ENCODE peak calls at places on chromosomes 11 and 22, in seven cellular contexts. One of them, this sample, is unnamed.

GRCh38 chr11:105612766-105613165 is 2.9 kb downstream of the GRIA4 start:
- DNase-seq in IMR-90: no peak
- DNase-seq in A549: no peak
- DNase-seq in K562: no peak
- DNase-seq in HepG2: no peak
- DNase-seq in SK-N-SH: no peak
- DNase-seq in GM12878: no peak
- DNase-seq in this sample: no peak

GRCh38 chr11:102306817-102307814 is 10.2 kb upstream of the BIRC3 start:
- DNase-seq in IMR-90: no peak
- DNase-seq in A549: peak; percentile 45
- DNase-seq in K562: no peak
- DNase-seq in HepG2: no peak
- DNase-seq in SK-N-SH: no peak
- DNase-seq in GM12878: no peak
- DNase-seq in this sample: no peak

GRCh38 chr11:32034680-32035079 is 56.2 kb upstream of the RCN1 start:
- DNase-seq in IMR-90: peak; percentile 58
- DNase-seq in A549: no peak
- DNase-seq in K562: no peak
- DNase-seq in HepG2: no peak
- DNase-seq in SK-N-SH: no peak
- DNase-seq in GM12878: no peak
- DNase-seq in this sample: no peak

GRCh38 chr11:31680770-31681169 is 130.4 kb downstream of the PAX6 start:
- DNase-seq in IMR-90: no peak
- DNase-seq in A549: no peak
- DNase-seq in K562: no peak
- DNase-seq in HepG2: no peak
- DNase-seq in SK-N-SH: no peak
- DNase-seq in GM12878: no peak
- DNase-seq in this sample: no peak

GRCh38 chr11:126318642-126319373 is 14.9 kb downstream of the DCPS start:
- DNase-seq in IMR-90: peak; percentile 97
- DNase-seq in A549: no peak
- DNase-seq in K562: no peak
- DNase-seq in HepG2: no peak
- DNase-seq in SK-N-SH: peak; percentile 46
- DNase-seq in GM12878: peak; percentile 55
- DNase-seq in this sample: no peak

GRCh38 chr11:8250446-8250845 is 13.2 kb downstream of the LMO1 start:
- DNase-seq in IMR-90: no peak
- DNase-seq in A549: no peak
- DNase-seq in K562: no peak
- DNase-seq in HepG2: no peak
- DNase-seq in SK-N-SH: peak; percentile 59
- DNase-seq in GM12878: no peak
- DNase-seq in this sample: no peak

GRCh38 chr11:72333657-72334056 is 89.7 kb upstream of the PHOX2A start:
- DNase-seq in IMR-90: no peak
- DNase-seq in A549: peak; percentile 6
- DNase-seq in K562: peak; percentile 24
- DNase-seq in HepG2: no peak
- DNase-seq in SK-N-SH: peak; percentile 61
- DNase-seq in GM12878: no peak
- DNase-seq in this sample: peak; percentile 59

GRCh38 chr22:45628508-45628907 is 43.1 kb upstream of the ATXN10 start:
- DNase-seq in IMR-90: no peak
- DNase-seq in A549: no peak
- DNase-seq in K562: no peak
- DNase-seq in HepG2: no peak
- DNase-seq in SK-N-SH: no peak
- DNase-seq in GM12878: no peak
- DNase-seq in this sample: no peak

GRCh38 chr22:49749227-49749626 is 78.4 kb downstream of the BRD1 start:
- DNase-seq in IMR-90: no peak
- DNase-seq in A549: no peak
- DNase-seq in K562: no peak
- DNase-seq in HepG2: no peak
- DNase-seq in SK-N-SH: peak; percentile 24
- DNase-seq in GM12878: no peak
- DNase-seq in this sample: no peak

GRCh38 chr11:112267188-112267591 is 6.5 kb upstream of the PLET1 start:
- DNase-seq in IMR-90: no peak
- DNase-seq in A549: no peak
- DNase-seq in K562: no peak
- DNase-seq in HepG2: peak; percentile 37
- DNase-seq in SK-N-SH: no peak
- DNase-seq in GM12878: no peak
- DNase-seq in this sample: no peak

GRCh38 chr11:70796601-70797000 is 398.3 kb downstream of the CTTN start:
- DNase-seq in IMR-90: no peak
- DNase-seq in A549: peak; percentile 32
- DNase-seq in K562: peak; percentile 25
- DNase-seq in HepG2: no peak
- DNase-seq in SK-N-SH: no peak
- DNase-seq in GM12878: no peak
- DNase-seq in this sample: no peak

GRCh38 chr11:134516529-134516928 is 104.5 kb upstream of the B3GAT1 start:
- DNase-seq in IMR-90: no peak
- DNase-seq in A549: no peak
- DNase-seq in K562: no peak
- DNase-seq in HepG2: no peak
- DNase-seq in SK-N-SH: peak; percentile 52
- DNase-seq in GM12878: no peak
- DNase-seq in this sample: no peak

DNA sequence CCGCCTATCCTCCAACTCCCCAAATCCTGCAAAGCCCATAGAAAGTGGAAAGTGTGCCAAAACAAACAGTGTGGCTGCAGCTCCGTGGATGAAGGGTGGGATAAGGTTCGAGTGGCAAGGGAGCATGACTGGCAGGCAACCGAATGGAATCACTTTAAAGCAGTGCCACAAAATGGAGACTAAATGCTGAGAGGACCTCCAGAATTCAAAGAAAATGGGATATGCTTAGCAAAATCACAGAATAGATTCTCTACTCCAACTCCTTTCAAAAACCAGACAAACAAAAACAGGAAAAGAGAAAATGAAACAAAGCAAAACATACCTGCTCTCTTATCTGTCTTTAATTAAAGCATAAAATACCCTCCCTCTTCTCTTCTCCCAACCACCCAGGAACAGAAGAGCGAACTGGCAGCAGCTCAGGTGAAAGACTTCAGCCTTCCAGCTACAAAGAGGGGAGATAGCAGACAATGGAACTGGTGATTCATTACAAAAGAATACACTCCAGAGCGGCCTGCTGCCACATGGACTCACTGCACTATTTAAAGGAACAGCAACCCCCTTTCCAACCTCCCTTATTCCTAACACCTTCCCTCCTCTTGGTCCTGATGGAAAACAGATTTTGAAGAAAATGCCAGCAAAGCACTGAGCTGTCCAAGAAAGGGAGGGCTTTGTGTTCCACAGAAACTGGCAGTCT is 118.5 kb downstream of the APOL5 start:
- DNase-seq in IMR-90: peak; percentile 86
- DNase-seq in A549: peak; percentile 75
- DNase-seq in K562: no peak
- DNase-seq in HepG2: peak; percentile 71
- DNase-seq in SK-N-SH: peak; percentile 51
- DNase-seq in GM12878: no peak
- DNase-seq in this sample: no peak
- TF ChIP-seq RFX5 in IMR-90: no peak
- TF ChIP-seq RFX5 in A549: no peak
- TF ChIP-seq RFX5 in K562: no peak
- TF ChIP-seq RFX5 in HepG2: no peak
- TF ChIP-seq RFX5 in SK-N-SH: no peak
- TF ChIP-seq RFX5 in GM12878: no peak
- TF ChIP-seq RFX5 in this sample: no peak

DNA sequence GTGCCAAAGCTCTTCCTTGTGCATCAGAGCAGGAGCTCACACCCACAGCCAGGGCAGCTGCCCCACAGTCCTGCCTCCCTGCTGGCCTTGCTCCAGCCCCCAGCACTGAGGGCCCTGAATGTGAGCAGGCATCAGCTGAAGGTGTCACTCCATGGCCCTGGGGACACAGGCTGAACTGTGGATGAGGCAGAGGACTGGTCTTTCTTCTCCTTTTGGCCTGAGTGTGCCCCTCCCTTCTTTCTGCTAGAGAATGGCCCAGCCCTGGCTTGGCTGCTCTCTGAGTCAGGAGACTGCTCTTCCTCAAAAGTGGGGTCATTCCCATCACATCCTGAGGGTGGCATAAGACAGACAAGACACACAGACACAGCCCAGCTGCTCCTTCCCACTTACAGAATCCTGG is 16.2 kb downstream of the OTOG start:
- DNase-seq in IMR-90: no peak
- DNase-seq in A549: peak; percentile 18
- DNase-seq in K562: no peak
- DNase-seq in HepG2: no peak
- DNase-seq in SK-N-SH: no peak
- DNase-seq in GM12878: no peak
- DNase-seq in this sample: no peak
- TF ChIP-seq RFX5 in IMR-90: no peak
- TF ChIP-seq RFX5 in A549: no peak
- TF ChIP-seq RFX5 in K562: no peak
- TF ChIP-seq RFX5 in HepG2: no peak
- TF ChIP-seq RFX5 in SK-N-SH: no peak
- TF ChIP-seq RFX5 in GM12878: no peak
- TF ChIP-seq RFX5 in this sample: no peak

DNA sequence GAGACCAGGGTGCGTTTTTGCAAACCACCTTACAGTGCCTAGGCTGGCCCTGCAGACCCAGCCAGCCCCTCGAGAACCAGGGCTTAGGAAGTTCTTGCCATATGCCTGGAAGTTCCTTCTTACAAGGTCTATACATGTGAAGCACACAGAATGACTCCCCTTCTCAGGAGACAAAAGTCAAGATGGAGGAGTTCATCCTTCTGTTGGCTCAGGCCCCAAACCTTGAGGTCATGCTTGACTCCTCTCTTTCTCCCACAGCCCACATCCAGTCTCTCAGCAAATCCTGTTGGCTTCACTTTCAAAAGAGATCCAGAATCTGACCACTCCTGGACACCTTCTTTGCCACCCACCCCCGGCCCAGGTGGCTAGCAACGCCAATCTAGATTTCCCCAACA is 1.7 kb upstream of the CD248 start:
- DNase-seq in IMR-90: no peak
- DNase-seq in A549: no peak
- DNase-seq in K562: no peak
- DNase-seq in HepG2: no peak
- DNase-seq in SK-N-SH: no peak
- DNase-seq in GM12878: no peak
- DNase-seq in this sample: no peak
- TF ChIP-seq RFX5 in IMR-90: no peak
- TF ChIP-seq RFX5 in A549: no peak
- TF ChIP-seq RFX5 in K562: no peak
- TF ChIP-seq RFX5 in HepG2: no peak
- TF ChIP-seq RFX5 in SK-N-SH: no peak
- TF ChIP-seq RFX5 in GM12878: no peak
- TF ChIP-seq RFX5 in this sample: no peak

DNA sequence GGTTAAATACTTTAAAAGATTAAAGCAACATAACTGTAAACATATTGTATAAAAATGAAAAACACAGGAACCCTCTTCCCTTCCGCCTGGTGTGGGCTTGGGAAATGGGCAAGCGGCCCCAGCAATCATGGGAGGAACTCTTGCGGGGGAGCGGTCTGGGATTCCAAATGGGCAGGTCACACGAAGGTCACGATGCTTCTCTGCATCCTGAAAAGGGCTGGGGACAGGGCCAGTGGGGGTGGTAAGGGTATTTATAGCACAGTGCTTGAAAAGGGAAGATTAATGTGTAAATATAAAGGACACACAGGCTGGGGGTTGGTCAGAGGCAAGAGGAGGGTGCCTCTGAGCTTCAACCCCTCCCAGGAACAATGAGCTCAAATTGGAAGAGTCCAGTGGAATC is 46.9 kb upstream of the OR4B1 start:
- DNase-seq in IMR-90: peak; percentile 34
- DNase-seq in A549: no peak
- DNase-seq in K562: no peak
- DNase-seq in HepG2: no peak
- DNase-seq in SK-N-SH: no peak
- DNase-seq in GM12878: no peak
- DNase-seq in this sample: no peak
- TF ChIP-seq RFX5 in IMR-90: no peak
- TF ChIP-seq RFX5 in A549: no peak
- TF ChIP-seq RFX5 in K562: no peak
- TF ChIP-seq RFX5 in HepG2: no peak
- TF ChIP-seq RFX5 in SK-N-SH: no peak
- TF ChIP-seq RFX5 in GM12878: no peak
- TF ChIP-seq RFX5 in this sample: no peak

GRCh38 chr11:128496684-128497056 is 90.7 kb downstream of the ETS1 start:
- DNase-seq in IMR-90: no peak
- DNase-seq in A549: peak; percentile 65
- DNase-seq in K562: no peak
- DNase-seq in HepG2: no peak
- DNase-seq in SK-N-SH: no peak
- DNase-seq in GM12878: no peak
- DNase-seq in this sample: no peak
- TF ChIP-seq RFX5 in IMR-90: no peak
- TF ChIP-seq RFX5 in A549: no peak
- TF ChIP-seq RFX5 in K562: no peak
- TF ChIP-seq RFX5 in HepG2: no peak
- TF ChIP-seq RFX5 in SK-N-SH: no peak
- TF ChIP-seq RFX5 in GM12878: no peak
- TF ChIP-seq RFX5 in this sample: no peak

DNA sequence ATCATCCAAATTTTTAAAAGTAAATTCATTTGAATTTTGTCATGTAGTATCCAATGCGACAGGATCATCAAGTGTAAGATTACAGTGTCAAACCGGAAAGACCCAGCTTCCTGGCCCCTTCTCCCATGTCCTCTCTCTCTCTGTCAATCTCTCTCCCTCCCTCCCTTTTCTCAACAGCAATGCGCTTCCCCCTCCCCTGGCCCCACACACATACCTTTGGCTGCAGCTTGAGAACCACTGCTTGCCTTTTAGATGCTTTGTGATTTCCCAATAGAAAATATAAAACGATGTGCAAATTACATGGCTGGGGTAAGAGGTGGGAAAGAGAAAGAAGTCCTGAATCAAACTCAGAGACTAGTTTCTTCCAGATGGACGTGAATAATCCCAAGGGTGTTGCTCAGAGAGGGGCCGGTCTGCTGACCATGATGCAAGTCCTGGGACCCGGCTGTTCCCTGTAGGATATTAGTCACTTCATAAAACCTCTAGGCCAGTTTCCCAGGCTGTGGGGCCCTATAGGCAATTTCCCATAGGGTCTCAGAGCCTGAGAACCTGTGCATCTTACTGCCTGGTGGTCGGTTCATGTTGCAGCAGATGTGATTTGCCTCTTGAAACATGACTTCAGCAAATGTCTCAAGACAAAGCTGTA is 34.3 kb upstream of the ETS1 start:
- DNase-seq in IMR-90: peak; percentile 98
- DNase-seq in A549: no peak
- DNase-seq in K562: no peak
- DNase-seq in HepG2: no peak
- DNase-seq in SK-N-SH: no peak
- DNase-seq in GM12878: no peak
- DNase-seq in this sample: no peak
- TF ChIP-seq RFX5 in IMR-90: no peak
- TF ChIP-seq RFX5 in A549: no peak
- TF ChIP-seq RFX5 in K562: no peak
- TF ChIP-seq RFX5 in HepG2: no peak
- TF ChIP-seq RFX5 in SK-N-SH: no peak
- TF ChIP-seq RFX5 in GM12878: no peak
- TF ChIP-seq RFX5 in this sample: no peak